ENCODE peak calls at places on chromosomes 3 and 15, in ten cellular contexts. C, L, H, X, F, N, E, W, K and U are unnamed samples. For H3K36me3, the result is how much of the 10 kb centered on the place peaks cover.

GRCh38 chr15:93483923-93484322 is 394.9 kb upstream of the RGMA start:
- DNase-seq in C (no peak), H (no peak), X (no peak), F (no peak), W (no peak), K (no peak), E (no peak), N (no peak), L (no peak), U (peak)

GRCh38 chr3:62600033-62600432 is 226.7 kb upstream of the FEZF2 start:
- DNase-seq in H (no peak), X (no peak), C (no peak), W (no peak), L (no peak), F (no peak), E (no peak), N (no peak), K (no peak), U (no peak)

GRCh38 chr3:21390856-21391255 is 360.2 kb downstream of the ZNF385D start:
- DNase-seq in C (no peak), K (no peak), N (no peak), H (no peak), X (no peak), F (no peak), L (no peak), E (no peak), W (no peak), U (no peak)

GRCh38 chr3:112124901-112125607 is 8.0 kb downstream of the GCSAM start:
- DNase-seq in K (no peak), F (no peak), X (no peak), E (no peak), N (no peak), L (no peak), H (no peak), W (no peak), C (no peak), U (no peak)

GRCh38 chr3:122258757-122259371 is 66.2 kb upstream of the CSTA start:
- DNase-seq in K (peak), W (peak), N (peak), C (peak), H (peak), X (no peak), E (no peak), L (peak), F (peak), U (peak)

GRCh38 chr3:45273681-45274515 is 47.8 kb upstream of the TMEM158 start:
- DNase-seq in W (no peak), H (no peak), F (no peak), C (no peak), N (no peak), L (no peak), E (no peak), X (no peak), K (no peak), U (no peak)

GRCh38 chr3:60073942-60074341 is 1024.1 kb upstream of the CFAP20DC start:
- DNase-seq in X (no peak), N (no peak), C (no peak), E (no peak), L (no peak), F (no peak), K (no peak), H (no peak), W (no peak), U (no peak)

GRCh38 chr3:8233938-8234337 is 267.7 kb upstream of the LMCD1 start:
- DNase-seq in K (no peak), W (no peak), C (no peak), H (no peak), E (no peak), N (no peak), L (no peak), X (no peak), F (no peak), U (no peak)

GRCh38 chr3:158160958-158161357 is 51.1 kb downstream of the RSRC1 start:
- DNase-seq in K (no peak), E (no peak), L (no peak), F (no peak), C (no peak), N (no peak), W (no peak), X (no peak), H (no peak), U (no peak)

GRCh38 chr3:127071597-127072001 is 88.7 kb downstream of the PLXNA1 start:
- DNase-seq in K (no peak), L (no peak), C (no peak), E (no peak), W (no peak), N (no peak), H (no peak), X (no peak), F (peak), U (no peak)

GRCh38 chr15:101347454-101347853 is 52.4 kb upstream of the SNRPA1 start:
- DNase-seq in K (no peak), X (no peak), C (no peak), N (no peak), E (no peak), L (no peak), H (no peak), F (no peak), W (no peak), U (no peak)

GRCh38 chr3:186255703-186256331 is 106.2 kb downstream of the DGKG start:
- DNase-seq in H (peak), K (no peak), W (no peak), C (peak), N (peak), F (no peak), E (no peak), X (no peak), L (no peak), U (peak)

GRCh38 chr15:56963719-56964118 is 45.3 kb downstream of the TCF12 start:
- DNase-seq in E (no peak), W (no peak), X (no peak), C (no peak), N (no peak), K (no peak), F (no peak), H (no peak), L (no peak), U (no peak)

GRCh38 chr3:134307425-134307824 is 56.8 kb upstream of the RYK start:
- DNase-seq in H (no peak), L (no peak), K (no peak), E (no peak), W (no peak), F (no peak), X (no peak), C (no peak), N (no peak), U (no peak)

GRCh38 chr15:73442968-73443367 is at the start of gene REC114:
- DNase-seq in L (no peak), E (no peak), H (no peak), F (no peak), K (no peak), W (no peak), C (no peak), X (no peak), N (no peak), U (no peak)

GRCh38 chr15:66944121-66944520 is 121.3 kb upstream of the SMAD3 start:
- DNase-seq in F (peak), C (no peak), H (no peak), W (no peak), X (no peak), L (no peak), K (no peak), E (no peak), N (no peak), U (no peak)

GRCh38 chr3:98512576-98512975 is 10.1 kb downstream of the CLDND1 start:
- DNase-seq in W (no peak), H (no peak), L (no peak), E (no peak), N (no peak), C (no peak), X (no peak), K (no peak), F (no peak), U (no peak)

GRCh38 chr3:183386651-183387050 is 41.8 kb downstream of the MCF2L2 start:
- DNase-seq in K (no peak), E (no peak), H (no peak), C (peak), X (no peak), F (no peak), W (no peak), N (no peak), L (no peak), U (no peak)

GRCh38 chr3:168077091-168077490 is 18.6 kb downstream of the GOLIM4 start:
- DNase-seq in E (no peak), H (no peak), F (no peak), L (no peak), X (no peak), W (no peak), C (no peak), K (no peak), N (no peak), U (no peak)

GRCh38 chr3:47421741-47422649 is 41.2 kb downstream of the PTPN23 start:
- DNase-seq in W (no peak), H (peak), K (peak), N (no peak), X (no peak), C (no peak), L (no peak), E (peak), F (no peak), U (peak)

GRCh38 chr3:179093807-179094206 is 22.2 kb upstream of the ZMAT3 start:
- DNase-seq in E (no peak), N (no peak), L (no peak), C (peak), H (no peak), W (no peak), K (no peak), X (no peak), F (no peak), U (no peak)

GRCh38 chr3:57001356-57001755 is 59.1 kb upstream of the SPATA12 start:
- DNase-seq in L (no peak), W (no peak), H (no peak), C (no peak), X (no peak), N (no peak), F (no peak), K (no peak), E (no peak), U (no peak)

GRCh38 chr3:160400631-160401150 is 1.2 kb downstream of the SMC4 start:
- DNase-seq in L (no peak), N (peak), K (peak), W (no peak), C (peak), E (peak), H (peak), F (peak), X (no peak), U (peak)
- H3K4me3 ChIP-seq in L (peak), N (peak), K (peak), W (peak), C (peak), E (peak), H (peak), F (peak), X (peak), U (peak)

GRCh38 chr15:59143281-59143680 is 38.3 kb downstream of the CCNB2 start:
- DNase-seq in F (no peak), E (no peak), X (no peak), W (no peak), H (no peak), C (no peak), L (no peak), K (no peak), N (no peak), U (no peak)
- H3K36me3 ChIP-seq in F (under half), E (under half), X (under half), W (under half), H (under half), C (under half), L (under half), K (under half), N (under half), U (under half)

GRCh38 chr3:123618076-123618703 is 33.3 kb upstream of the HACD2 start:
- DNase-seq in L (no peak), H (no peak), X (no peak), F (no peak), W (no peak), K (no peak), N (no peak), C (no peak), E (no peak), U (no peak)

GRCh38 chr3:123616593-123616992 is 31.7 kb upstream of the HACD2 start:
- DNase-seq in C (no peak), F (no peak), H (no peak), W (no peak), X (no peak), L (no peak), N (no peak), E (no peak), K (no peak), U (no peak)

GRCh38 chr3:123620338-123620737 is 35.5 kb upstream of the HACD2 start:
- DNase-seq in E (no peak), W (no peak), L (no peak), K (no peak), X (no peak), F (no peak), H (no peak), C (no peak), N (no peak), U (no peak)

GRCh38 chr3:123621510-123622189 is 36.8 kb upstream of the HACD2 start:
- DNase-seq in X (no peak), E (no peak), F (no peak), H (no peak), L (no peak), N (no peak), W (no peak), K (no peak), C (no peak), U (no peak)

GRCh38 chr3:123618768-123619484 is 34.1 kb upstream of the HACD2 start:
- DNase-seq in E (peak), X (no peak), W (peak), C (peak), K (peak), H (peak), N (no peak), F (peak), L (peak), U (peak)
- H3K4me3 ChIP-seq in E (peak), X (no peak), W (no peak), C (no peak), K (peak), H (no peak), N (no peak), F (peak), L (peak), U (no peak)

GRCh38 chr3:32885283-32885935 is 66.0 kb upstream of the CCR4 start:
- DNase-seq in K (no peak), L (no peak), W (no peak), H (no peak), N (no peak), C (peak), F (no peak), X (no peak), E (no peak), U (no peak)
- H3K36me3 ChIP-seq in K (under half), L (under half), W (under half), H (under half), N (under half), C (under half), F (under half), X (under half), E (under half), U (under half)

DNA sequence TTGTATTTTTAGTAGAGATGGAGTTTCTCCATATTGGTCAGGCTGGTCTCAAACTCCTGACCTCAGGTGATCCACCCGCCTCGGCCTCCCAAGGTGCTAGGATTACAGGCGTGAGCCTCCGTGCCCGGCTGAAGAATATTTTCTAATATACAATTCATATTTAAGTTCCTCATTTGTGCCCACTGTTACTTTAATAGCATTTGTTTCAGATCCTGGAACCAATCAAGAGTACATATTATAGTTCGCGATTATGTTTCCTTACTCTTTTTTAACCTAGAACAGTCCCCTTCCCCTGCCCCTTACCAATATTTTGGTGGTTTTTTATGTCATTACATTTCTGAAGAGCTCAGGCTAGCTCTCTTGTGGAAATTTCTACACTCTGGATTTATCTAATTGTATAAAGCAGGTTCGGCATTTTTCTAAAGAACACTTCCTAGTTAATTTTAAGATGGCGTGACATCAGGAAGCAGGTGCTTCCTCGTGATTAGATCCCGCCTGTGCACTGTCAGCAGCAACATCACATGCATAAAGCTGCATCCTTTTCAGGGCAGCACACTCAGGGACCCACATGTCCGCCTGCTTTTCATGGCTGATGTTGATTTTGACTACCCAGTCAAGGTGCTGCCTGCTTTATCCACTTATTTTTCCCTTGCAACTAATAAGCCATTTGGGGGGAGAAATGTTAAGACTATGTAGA is 88.7 kb upstream of the EPHB3 start:
- DNase-seq in L (peak), C (no peak), X (no peak), F (peak), N (no peak), W (peak), E (no peak), H (peak), K (peak), U (no peak)
- H3K4me3 ChIP-seq in L (no peak), C (no peak), X (no peak), F (no peak), N (no peak), W (no peak), E (no peak), H (no peak), K (no peak), U (no peak)